ENCODE peak calls at places on chromosome 2, in six cellular contexts. I is endodermal cell, L is astrocyte of the spinal cord, K is left ventricle myocardium inferior, S is GM23248, U is heart left ventricle. V is an unnamed sample.

GRCh38 chr2:157497603-157498314 is 53.9 kb upstream of the CYTIP start:
- DNase-seq in K (no peak), L (peak; percentile 48), I (peak; percentile 45), S (peak; percentile 77), U (no peak), V (peak; percentile 50)

GRCh38 chr2:32946314-32947075 is at the start of gene LTBP1:
- DNase-seq in S (peak; percentile 86), K (peak; percentile 83), L (peak; percentile 77), I (peak; percentile 89), U (peak; percentile 85), V (peak; percentile 71)

GRCh38 chr2:104434966-104435365 is 418.9 kb upstream of the POU3F3 start:
- DNase-seq in S (no peak), L (no peak), I (no peak), K (no peak), U (no peak), V (no peak)

GRCh38 chr2:36060133-36060532 is 295.4 kb upstream of the CRIM1 start:
- DNase-seq in L (no peak), K (no peak), S (no peak), I (no peak), U (no peak), V (no peak)

GRCh38 chr2:237207641-237208040 is 122.0 kb downstream of the COPS8 start:
- DNase-seq in S (peak; percentile 88), L (no peak), U (peak; percentile 80), I (no peak), K (peak; percentile 91), V (peak; percentile 97)

GRCh38 chr2:84169871-84170270 is 289.2 kb downstream of the SUCLG1 start:
- DNase-seq in K (no peak), S (no peak), U (no peak), L (no peak), I (no peak), V (no peak)

GRCh38 chr2:96098900-96099590 is 17.3 kb downstream of the ADRA2B start:
- DNase-seq in L (no peak), I (peak; percentile 43), S (no peak), U (peak; percentile 71), K (peak; percentile 82), V (no peak)

GRCh38 chr2:86053166-86053565 is 52.5 kb downstream of the POLR1A start:
- DNase-seq in S (no peak), L (no peak), U (no peak), I (no peak), K (no peak), V (no peak)

GRCh38 chr2:162403884-162404283 is 60.0 kb downstream of the GCA start:
- DNase-seq in L (peak; percentile 86), I (no peak), K (no peak), U (no peak), S (peak; percentile 41), V (peak; percentile 55)

GRCh38 chr2:86054539-86055082 is 51.1 kb downstream of the POLR1A start:
- DNase-seq in S (no peak), K (no peak), L (no peak), I (peak; percentile 17), U (no peak), V (no peak)

GRCh38 chr2:44969936-44970335 is 28.4 kb downstream of the SIX3 start:
- DNase-seq in U (no peak), L (no peak), K (no peak), S (no peak), I (no peak), V (no peak)

GRCh38 chr2:26846334-26846863 is 1.5 kb upstream of the DPYSL5 start:
- DNase-seq in U (peak; percentile 60), S (peak; percentile 92), K (peak; percentile 60), I (peak; percentile 90), L (peak; percentile 68), V (peak; percentile 81)
- H3K4me3 ChIP-seq in U (no peak overlapping the region), S (no peak overlapping the region), K (peak overlapping the region; percentile 27), I (peak overlapping the region; percentile 2), L (no peak overlapping the region), V (peak overlapping the region; percentile 5)

GRCh38 chr2:132662742-132663141 is 7.3 kb downstream of the LYPD1 start:
- DNase-seq in U (no peak), K (no peak), S (no peak), I (no peak), L (peak; percentile 83), V (no peak)
- H3K4me3 ChIP-seq in U (no peak overlapping the region), K (no peak overlapping the region), S (no peak overlapping the region), I (no peak overlapping the region), L (no peak overlapping the region), V (no peak overlapping the region)

GRCh38 chr2:239245872-239246701 is 154.7 kb downstream of the HDAC4 start:
- DNase-seq in I (no peak), L (no peak), K (no peak), U (no peak), S (no peak), V (no peak)
- H3K4me3 ChIP-seq in I (no peak overlapping the region), L (no peak overlapping the region), K (peak overlapping the region; percentile 21), U (no peak overlapping the region), S (no peak overlapping the region), V (no peak overlapping the region)

DNA sequence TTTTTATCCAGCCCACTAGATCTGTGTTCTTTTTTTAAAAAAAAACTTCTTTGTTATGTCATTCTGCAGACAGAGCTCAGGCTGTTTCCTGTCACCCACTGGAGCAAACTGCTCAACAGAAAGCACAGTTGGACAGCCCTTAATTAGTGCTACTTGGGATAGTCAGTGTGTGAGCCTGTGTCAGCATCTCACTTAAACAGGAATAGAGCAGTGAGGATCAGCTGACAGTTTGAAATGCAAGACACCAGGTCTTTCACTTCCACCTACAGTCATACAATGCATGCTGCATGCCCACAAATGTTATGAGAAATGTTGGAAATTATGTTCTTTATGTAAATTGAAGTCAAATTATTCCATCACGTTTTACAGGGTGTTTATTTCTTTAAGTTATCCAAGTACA is 174.9 kb downstream of the NR4A2 start:
- DNase-seq in U (no peak), K (no peak), I (no peak), L (no peak), S (no peak), V (no peak)
- H3K4me3 ChIP-seq in U (no peak overlapping the region), K (no peak overlapping the region), I (no peak overlapping the region), L (no peak overlapping the region), S (no peak overlapping the region), V (no peak overlapping the region)

GRCh38 chr2:239265681-239266435 is 135.0 kb downstream of the HDAC4 start:
- DNase-seq in I (no peak), U (no peak), K (no peak), S (no peak), L (no peak), V (no peak)

GRCh38 chr2:239266436-239266770 is 134.4 kb downstream of the HDAC4 start:
- DNase-seq in U (no peak), L (no peak), S (no peak), I (no peak), K (no peak), V (no peak)

GRCh38 chr2:239268082-239268481 is 132.7 kb downstream of the HDAC4 start:
- DNase-seq in L (no peak), K (no peak), U (peak; percentile 64), I (no peak), S (peak; percentile 22), V (no peak)

GRCh38 chr2:239267411-239267941 is 133.3 kb downstream of the HDAC4 start:
- DNase-seq in K (no peak), L (peak; percentile 88), I (no peak), U (peak; percentile 59), S (peak; percentile 89), V (peak; percentile 85)

GRCh38 chr2:239266779-239267410 is 133.9 kb downstream of the HDAC4 start:
- DNase-seq in S (no peak), U (peak; percentile 7), K (no peak), L (no peak), I (no peak), V (no peak)
- H3K4me3 ChIP-seq in S (no peak overlapping the region), U (no peak overlapping the region), K (peak overlapping the region; percentile 32), L (no peak overlapping the region), I (no peak overlapping the region), V (no peak overlapping the region)

V was measured in cardiac fibroblast.